ENCODE peak calls at places on chromosome 6, in four cellular contexts. N is GM12878, Z is HepG2, R is K562. O is an unnamed sample.

GRCh38 chr6:42618686-42619085 is 54.9 kb downstream of the UBR2 start:
- DNase-seq in R (no peak), Z (no peak), N (no peak), O (no peak)

GRCh38 chr6:15479761-15480160 is 183.1 kb downstream of the DTNBP1 start:
- DNase-seq in Z (no peak), R (no peak), N (no peak), O (no peak)

GRCh38 chr6:6631526-6632276 is 43.2 kb downstream of the LY86 start:
- DNase-seq in R (no peak), N (no peak), Z (no peak), O (no peak)

GRCh38 chr6:15329154-15329781 is 83.4 kb downstream of the JARID2 start:
- DNase-seq in N (no peak), Z (no peak), R (no peak), O (no peak)

GRCh38 chr6:28953039-28953872 is 29.5 kb upstream of the TRIM27 start:
- DNase-seq in N (peak), Z (peak), R (peak), O (peak)

GRCh38 chr6:5584072-5584471 is 322.8 kb downstream of the FARS2 start:
- DNase-seq in Z (no peak), N (no peak), R (no peak), O (no peak)

GRCh38 chr6:163281661-163282060 is 132.9 kb upstream of the QKI start:
- DNase-seq in N (no peak), R (no peak), Z (no peak), O (no peak)

GRCh38 chr6:129717287-129717686 is 7.3 kb upstream of the ARHGAP18 start:
- DNase-seq in R (no peak), N (no peak), Z (peak), O (no peak)

GRCh38 chr6:40393641-40394040 is 193.5 kb downstream of the LRFN2 start:
- DNase-seq in Z (no peak), N (no peak), R (no peak), O (no peak)

GRCh38 chr6:26576929-26577719 is 19.6 kb upstream of the ABT1 start:
- DNase-seq in N (no peak), Z (peak), R (peak), O (peak)

GRCh38 chr6:143759666-143760065 is 81.9 kb downstream of the PHACTR2 start:
- DNase-seq in R (no peak), Z (no peak), N (no peak), O (no peak)

GRCh38 chr6:108897371-108897770 is 49.1 kb downstream of the ARMC2 start:
- DNase-seq in N (no peak), R (no peak), Z (no peak), O (no peak)

GRCh38 chr6:151822252-151823111 is 15.0 kb downstream of the ESR1 start:
- DNase-seq in N (peak), R (no peak), Z (no peak), O (no peak)

GRCh38 chr6:8939615-8940014 is 504.3 kb upstream of the SLC35B3 start:
- DNase-seq in N (no peak), R (no peak), Z (peak), O (no peak)

GRCh38 chr6:118281291-118281690 is 266.8 kb upstream of the PLN start:
- DNase-seq in R (no peak), N (no peak), Z (peak), O (no peak)

GRCh38 chr6:118280210-118280609 is 267.9 kb upstream of the PLN start:
- DNase-seq in N (peak), R (no peak), Z (no peak), O (no peak)

DNA sequence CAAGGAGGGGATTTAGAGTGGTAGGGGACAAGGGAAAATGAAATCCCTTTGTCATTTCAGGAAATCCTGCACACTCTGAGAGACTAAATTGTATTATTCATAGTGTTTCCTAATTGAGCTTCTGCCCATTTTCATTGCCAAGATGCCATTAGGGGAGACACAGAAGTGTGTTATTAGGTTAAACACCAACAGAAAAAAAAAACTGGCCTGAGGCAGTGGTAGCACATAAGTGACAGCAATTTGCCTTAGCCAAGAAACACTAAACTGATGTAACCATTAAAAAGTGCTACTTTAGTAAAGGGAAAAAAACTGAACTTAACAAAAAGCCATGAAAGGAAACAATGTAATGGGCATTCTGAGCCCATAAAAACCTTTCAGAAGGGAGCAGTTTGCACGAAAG is 270.5 kb upstream of the PLN start:
- DNase-seq in Z (no peak), R (no peak), N (no peak), O (no peak)
- TF ChIP-seq ATF3 in Z (no peak), R (no peak), N (no peak), O (no peak)

GRCh38 chr6:118085665-118086064 is 178.6 kb downstream of the SLC35F1 start:
- DNase-seq in Z (no peak), N (no peak), R (no peak), O (no peak)

GRCh38 chr6:118092086-118092485 is 185.0 kb downstream of the SLC35F1 start:
- DNase-seq in N (no peak), Z (no peak), R (no peak), O (no peak)

GRCh38 chr6:118083711-118084110 is 176.6 kb downstream of the SLC35F1 start:
- DNase-seq in N (no peak), R (no peak), Z (no peak), O (no peak)

GRCh38 chr6:118080547-118080946 is 173.5 kb downstream of the SLC35F1 start:
- DNase-seq in Z (no peak), R (no peak), N (no peak), O (no peak)

DNA sequence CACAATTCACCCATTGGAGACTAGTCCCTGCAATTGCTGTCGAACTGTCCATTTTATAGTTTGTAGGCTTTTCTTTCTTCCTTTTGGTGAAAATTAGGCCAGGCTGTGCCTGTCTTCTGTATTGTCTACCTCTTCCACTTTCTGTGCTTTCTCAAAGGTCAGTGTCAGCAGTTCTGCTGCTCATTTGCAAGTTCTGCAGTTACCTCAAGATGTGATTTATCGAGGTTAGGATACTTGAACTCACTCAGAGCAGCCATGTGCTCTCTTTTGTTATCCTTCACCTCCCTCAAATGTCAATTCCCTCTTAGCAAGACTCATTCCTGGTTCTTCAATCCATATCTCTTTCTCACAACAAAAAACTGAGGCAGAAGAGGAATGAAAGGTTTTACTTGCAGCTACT is 179.1 kb downstream of the SLC35F1 start:
- DNase-seq in R (no peak), N (no peak), Z (no peak), O (no peak)
- TF ChIP-seq CREM in R (no peak), N (no peak), Z (no peak), O (no peak)

GRCh38 chr6:154909821-154910220 is 85.3 kb upstream of the TIAM2 start:
- DNase-seq in N (no peak), Z (no peak), R (no peak), O (no peak)

GRCh38 chr6:154901856-154902552 is 93.1 kb upstream of the TIAM2 start:
- DNase-seq in R (no peak), Z (no peak), N (no peak), O (no peak)

GRCh38 chr6:154908723-154909122 is 86.4 kb upstream of the TIAM2 start:
- DNase-seq in Z (no peak), N (no peak), R (no peak), O (no peak)

DNA sequence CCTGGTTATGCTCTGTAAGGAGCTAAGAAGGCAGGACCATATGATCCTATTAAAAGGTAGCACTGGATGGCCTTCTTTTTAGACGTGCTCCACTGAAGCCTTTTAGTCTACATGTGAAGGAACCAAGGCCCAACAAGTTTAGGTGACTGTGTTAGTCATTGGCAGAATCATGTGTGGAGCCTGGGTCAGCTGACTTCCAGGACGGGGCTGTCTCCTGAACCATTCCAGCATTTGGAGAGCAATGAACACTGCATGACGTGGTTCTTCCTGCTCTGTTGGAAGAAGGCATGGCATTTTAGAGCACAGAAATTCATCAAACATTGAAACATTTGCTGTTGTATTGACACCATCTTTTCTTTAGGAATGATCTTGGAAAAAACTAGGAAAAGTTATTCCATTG is 87.8 kb upstream of the TIAM2 start:
- DNase-seq in N (no peak), Z (no peak), R (no peak), O (no peak)
- TF ChIP-seq ATF3 in N (no peak), Z (no peak), R (no peak), O (no peak)

GRCh38 chr6:21678990-21679389 is 85.4 kb downstream of the SOX4 start:
- DNase-seq in N (no peak), Z (peak), R (no peak), O (no peak)
- TF ChIP-seq CREM in N (no peak), Z (no peak), R (no peak), O (no peak)

O was measured in WTC11.